ENCODE peak calls at places on chromosomes 2 and 18, in four cellular contexts. One of them, this sample, is unnamed. For H3K4me1, the result is how much of the 10 kb centered on the place peaks cover.

GRCh38 chr18:50468802-50469201 is 91.1 kb upstream of the MAPK4 start:
- DNase-seq in left lung: no peak
- DNase-seq in mucosa of descending colon: no peak
- DNase-seq in PC-3: no peak
- DNase-seq in this sample: no peak

GRCh38 chr18:25334588-25334987 is 17.4 kb downstream of the ZNF521 start:
- DNase-seq in left lung: no peak
- DNase-seq in mucosa of descending colon: no peak
- DNase-seq in PC-3: no peak
- DNase-seq in this sample: no peak

GRCh38 chr2:167581961-167582574 is 665.3 kb downstream of the STK39 start:
- DNase-seq in left lung: no peak
- DNase-seq in mucosa of descending colon: no peak
- DNase-seq in PC-3: peak
- DNase-seq in this sample: no peak

GRCh38 chr2:6470518-6470917 is 395.2 kb downstream of the CMPK2 start:
- DNase-seq in left lung: no peak
- DNase-seq in mucosa of descending colon: no peak
- DNase-seq in PC-3: no peak
- DNase-seq in this sample: no peak

GRCh38 chr2:7825591-7826312 is 856.1 kb upstream of the ID2 start:
- DNase-seq in left lung: no peak
- DNase-seq in mucosa of descending colon: no peak
- DNase-seq in PC-3: peak
- DNase-seq in this sample: peak

GRCh38 chr2:96824079-96824870 is 8.2 kb downstream of the CNNM3 start:
- DNase-seq in left lung: no peak
- DNase-seq in mucosa of descending colon: no peak
- DNase-seq in PC-3: peak
- DNase-seq in this sample: no peak

GRCh38 chr2:200590090-200590489 is 4.3 kb downstream of the AOX1 start:
- DNase-seq in left lung: no peak
- DNase-seq in mucosa of descending colon: no peak
- DNase-seq in PC-3: no peak
- DNase-seq in this sample: no peak

GRCh38 chr2:9889812-9890261 is 46.6 kb downstream of the TAF1B start:
- DNase-seq in left lung: no peak
- DNase-seq in mucosa of descending colon: no peak
- DNase-seq in PC-3: no peak
- DNase-seq in this sample: no peak

GRCh38 chr2:210009896-210010295 is 7.5 kb downstream of the RPE start:
- DNase-seq in left lung: no peak
- DNase-seq in mucosa of descending colon: no peak
- DNase-seq in PC-3: no peak
- DNase-seq in this sample: no peak

GRCh38 chr18:10689231-10689953 is 163.6 kb downstream of the NAPG start:
- DNase-seq in left lung: no peak
- DNase-seq in mucosa of descending colon: no peak
- DNase-seq in PC-3: no peak
- DNase-seq in this sample: peak

GRCh38 chr18:10685484-10685883 is 159.7 kb downstream of the NAPG start:
- DNase-seq in left lung: no peak
- DNase-seq in mucosa of descending colon: no peak
- DNase-seq in PC-3: no peak
- DNase-seq in this sample: no peak

GRCh38 chr18:10687161-10687925 is 161.5 kb downstream of the NAPG start:
- DNase-seq in left lung: no peak
- DNase-seq in mucosa of descending colon: no peak
- DNase-seq in PC-3: no peak
- DNase-seq in this sample: no peak

GRCh38 chr18:10689954-10690302 is 164.1 kb downstream of the NAPG start:
- DNase-seq in left lung: no peak
- DNase-seq in mucosa of descending colon: no peak
- DNase-seq in PC-3: no peak
- DNase-seq in this sample: no peak

GRCh38 chr18:10690376-10690775 is 164.5 kb downstream of the NAPG start:
- DNase-seq in left lung: no peak
- DNase-seq in mucosa of descending colon: no peak
- DNase-seq in PC-3: no peak
- DNase-seq in this sample: peak
- H3K4me1 ChIP-seq in left lung: under half
- H3K4me1 ChIP-seq in mucosa of descending colon: under half
- H3K4me1 ChIP-seq in PC-3: under half
- H3K4me1 ChIP-seq in this sample: under half

GRCh38 chr2:106167067-106167466 is 27.0 kb downstream of the UXS1 start:
- DNase-seq in left lung: no peak
- DNase-seq in mucosa of descending colon: no peak
- DNase-seq in PC-3: no peak
- DNase-seq in this sample: no peak
- TF ChIP-seq CTCF in left lung: no peak
- TF ChIP-seq CTCF in mucosa of descending colon: no peak
- TF ChIP-seq CTCF in PC-3: no peak
- TF ChIP-seq CTCF in this sample: no peak

GRCh38 chr2:120547662-120548061 is 188.0 kb upstream of the GLI2 start:
- DNase-seq in left lung: no peak
- DNase-seq in mucosa of descending colon: no peak
- DNase-seq in PC-3: no peak
- DNase-seq in this sample: no peak
- H3K4me1 ChIP-seq in left lung: under half
- H3K4me1 ChIP-seq in mucosa of descending colon: under half
- H3K4me1 ChIP-seq in PC-3: under half
- H3K4me1 ChIP-seq in this sample: under half

GRCh38 chr18:13680612-13681011 is 45.7 kb downstream of the FAM210A start:
- DNase-seq in left lung: no peak
- DNase-seq in mucosa of descending colon: no peak
- DNase-seq in PC-3: no peak
- DNase-seq in this sample: no peak
- TF ChIP-seq CTCF in left lung: peak
- TF ChIP-seq CTCF in mucosa of descending colon: no peak
- TF ChIP-seq CTCF in PC-3: peak
- TF ChIP-seq CTCF in this sample: peak

GRCh38 chr2:102084651-102085050 is 57.9 kb upstream of the IL1R1 start:
- DNase-seq in left lung: no peak
- DNase-seq in mucosa of descending colon: no peak
- DNase-seq in PC-3: peak
- DNase-seq in this sample: no peak
- H3K4me1 ChIP-seq in left lung: under half
- H3K4me1 ChIP-seq in mucosa of descending colon: under half
- H3K4me1 ChIP-seq in PC-3: under half
- H3K4me1 ChIP-seq in this sample: under half

GRCh38 chr2:172783091-172783898 is 47.6 kb downstream of the RAPGEF4 start:
- DNase-seq in left lung: no peak
- DNase-seq in mucosa of descending colon: no peak
- DNase-seq in PC-3: peak
- DNase-seq in this sample: peak
- TF ChIP-seq CTCF in left lung: no peak
- TF ChIP-seq CTCF in mucosa of descending colon: no peak
- TF ChIP-seq CTCF in PC-3: peak
- TF ChIP-seq CTCF in this sample: peak